ENCODE peak calls at places on chromosomes 6 and 20, in eight cellular contexts. K, E, J, S, O, H, C and A are unnamed samples. For H3K36me3, the result is how much of the 10 kb centered on the place peaks cover.

GRCh38 chr6:125236536-125237327 is 65.0 kb downstream of the HDDC2 start:
- DNase-seq in C (peak), K (no peak), E (no peak), O (peak), H (no peak), S (no peak), J (peak), A (peak)

GRCh38 chr6:26125015-26125690 is 37.9 kb downstream of the HFE start:
- DNase-seq in O (no peak), E (no peak), S (peak), H (peak), J (peak), C (peak), K (peak), A (no peak)

GRCh38 chr20:40279390-40279789 is 409.6 kb downstream of the MAFB start:
- DNase-seq in S (no peak), E (no peak), K (peak), O (peak), J (peak), H (peak), C (no peak), A (peak)

GRCh38 chr20:33443512-33444239 is at the start of gene SNTA1:
- DNase-seq in E (peak), J (peak), O (peak), S (peak), C (peak), K (peak), H (peak), A (peak)

GRCh38 chr6:166760288-166760687 is 133.2 kb upstream of the RPS6KA2 start:
- DNase-seq in H (no peak), C (no peak), E (no peak), S (no peak), O (no peak), K (no peak), J (no peak), A (no peak)

GRCh38 chr6:165988757-165989456 is 178.7 kb downstream of the TBXT start:
- DNase-seq in K (no peak), S (no peak), O (no peak), E (peak), J (peak), C (no peak), H (no peak), A (no peak)

GRCh38 chr6:142387997-142388815 is 86.4 kb downstream of the ADGRG6 start:
- DNase-seq in S (no peak), O (peak), E (peak), H (peak), C (peak), K (peak), J (peak), A (peak)

GRCh38 chr6:23282243-23283021 is 713.1 kb downstream of the HDGFL1 start:
- DNase-seq in O (no peak), S (no peak), H (no peak), E (no peak), J (no peak), C (no peak), K (no peak), A (no peak)

GRCh38 chr6:63819831-63820230 is 184.2 kb downstream of the PHF3 start:
- DNase-seq in H (no peak), C (no peak), S (no peak), E (no peak), K (no peak), J (peak), O (peak), A (no peak)

GRCh38 chr6:91704531-91704930 is 1117.7 kb upstream of the MAP3K7 start:
- DNase-seq in S (no peak), O (peak), K (no peak), H (peak), E (no peak), C (peak), J (peak), A (no peak)

GRCh38 chr20:53580376-53581111 is 13.1 kb downstream of the ZNF217 start:
- DNase-seq in K (no peak), E (no peak), C (no peak), O (no peak), J (no peak), S (no peak), H (no peak), A (peak)

GRCh38 chr20:38599410-38599882 is 2.2 kb upstream of the ARHGAP40 start:
- DNase-seq in H (peak), S (no peak), E (no peak), K (no peak), O (no peak), J (no peak), C (peak), A (no peak)

GRCh38 chr6:127550403-127550802 is 26.6 kb upstream of the C6orf58 start:
- DNase-seq in S (no peak), C (no peak), J (peak), O (peak), H (peak), K (no peak), E (no peak), A (no peak)

GRCh38 chr20:61516398-61517208 is 264.5 kb downstream of the CDH4 start:
- DNase-seq in C (no peak), J (peak), O (peak), S (no peak), H (no peak), K (no peak), E (no peak), A (peak)

GRCh38 chr20:60046011-60046413 is 87.8 kb downstream of the CDH26 start:
- DNase-seq in O (peak), J (peak), E (no peak), K (no peak), C (peak), H (no peak), S (no peak), A (no peak)

GRCh38 chr20:57397693-57398108 is 6.5 kb downstream of the RBM38 start:
- DNase-seq in J (no peak), E (no peak), H (no peak), K (no peak), O (no peak), S (no peak), C (no peak), A (peak)

GRCh38 chr6:33304216-33304615 is 5.5 kb upstream of the RGL2 start:
- DNase-seq in K (no peak), E (no peak), O (no peak), H (no peak), C (no peak), J (no peak), S (no peak), A (no peak)

GRCh38 chr6:33305052-33305451 is 6.3 kb upstream of the RGL2 start:
- DNase-seq in H (no peak), E (no peak), O (no peak), K (no peak), J (no peak), S (no peak), C (no peak), A (peak)

GRCh38 chr6:33301877-33302276 is 3.1 kb upstream of the RGL2 start:
- DNase-seq in K (no peak), H (no peak), S (no peak), E (no peak), C (peak), O (no peak), J (no peak), A (no peak)

DNA sequence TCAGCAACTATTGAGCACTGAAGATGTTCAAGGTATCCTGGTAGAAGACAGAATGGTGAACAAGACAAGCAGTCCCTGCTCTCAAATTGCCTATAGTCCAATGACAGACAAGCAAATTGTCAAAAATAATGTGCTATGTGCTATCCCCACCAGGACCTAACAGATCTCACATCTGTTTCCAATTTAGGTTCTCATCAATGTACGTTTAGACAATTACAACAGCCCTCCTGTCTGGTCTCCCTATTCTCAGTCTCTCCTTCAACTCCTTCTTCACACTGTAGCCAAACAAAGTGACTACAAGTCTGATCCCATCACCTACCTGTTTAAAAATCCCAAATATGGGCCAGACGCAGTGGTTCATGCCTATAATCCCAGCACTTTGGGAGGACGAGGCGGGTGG is 7.5 kb downstream of the TAPBP start:
- DNase-seq in H (no peak), O (no peak), E (no peak), C (no peak), S (no peak), J (no peak), K (no peak), A (peak)
- H3K36me3 ChIP-seq in H (under half), O (under half), E (under half), C (under half), S (under half), J (under half), K (under half), A (under half)

GRCh38 chr6:151301547-151301946 is 61.8 kb downstream of the AKAP12 start:
- DNase-seq in H (no peak), S (no peak), J (no peak), O (no peak), K (no peak), C (no peak), E (no peak), A (no peak)

GRCh38 chr6:151310852-151311767 is 71.3 kb downstream of the AKAP12 start:
- DNase-seq in K (no peak), C (no peak), H (no peak), E (no peak), J (no peak), S (no peak), O (no peak), A (no peak)

GRCh38 chr6:151303231-151303630 is 63.5 kb downstream of the AKAP12 start:
- DNase-seq in H (no peak), O (no peak), J (no peak), K (no peak), E (no peak), C (no peak), S (no peak), A (no peak)

GRCh38 chr6:151307501-151307900 is 67.7 kb downstream of the AKAP12 start:
- DNase-seq in K (no peak), E (no peak), J (no peak), O (peak), S (no peak), C (no peak), H (no peak), A (no peak)

GRCh38 chr6:151306269-151306783 is 66.6 kb downstream of the AKAP12 start:
- DNase-seq in K (no peak), S (no peak), E (no peak), C (no peak), O (no peak), H (no peak), J (no peak), A (no peak)
- H2AFZ ChIP-seq in K (no peak), S (no peak), E (no peak), C (no peak), O (no peak), H (no peak), J (no peak), A (no peak)

DNA sequence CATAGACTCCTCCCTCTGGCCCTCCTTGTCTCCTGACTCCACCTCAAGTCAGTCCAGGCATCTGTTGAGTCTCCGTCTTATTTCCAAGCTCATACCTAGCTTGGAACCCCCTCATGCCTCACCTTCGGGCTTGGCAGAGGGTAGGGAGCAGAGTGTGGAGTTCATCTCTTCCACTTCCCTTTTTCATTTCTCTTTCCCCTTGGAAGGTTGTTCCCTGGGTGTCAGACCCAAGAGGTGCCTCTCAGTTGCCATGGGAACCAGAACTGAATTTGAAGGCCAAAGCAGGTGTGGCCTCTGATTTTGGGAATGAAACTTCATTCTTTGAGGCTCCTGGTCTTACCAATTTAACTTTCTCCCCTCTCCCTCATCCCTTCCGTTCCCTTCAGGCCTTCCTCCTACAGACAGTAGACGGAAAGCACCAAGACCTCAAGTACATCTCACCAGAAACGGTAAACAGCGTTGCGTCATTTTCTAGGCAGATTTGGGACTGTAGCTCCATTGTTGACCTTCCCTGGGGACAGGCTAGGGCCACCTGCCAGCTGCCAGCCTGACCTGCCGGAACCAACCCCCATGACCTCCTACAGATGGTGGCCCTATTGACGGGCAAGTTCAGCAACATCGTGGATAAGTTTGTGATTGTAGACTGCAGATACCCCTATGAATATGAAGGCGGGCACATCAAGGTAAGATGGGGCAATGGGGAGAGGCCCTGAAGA is 6.6 kb downstream of the CDC25B start:
- DNase-seq in J (no peak), E (no peak), H (no peak), C (no peak), S (no peak), O (no peak), K (no peak), A (no peak)
- H3K36me3 ChIP-seq in J (half or more), E (under half), H (under half), C (under half), S (under half), O (half or more), K (under half), A (half or more)

DNA sequence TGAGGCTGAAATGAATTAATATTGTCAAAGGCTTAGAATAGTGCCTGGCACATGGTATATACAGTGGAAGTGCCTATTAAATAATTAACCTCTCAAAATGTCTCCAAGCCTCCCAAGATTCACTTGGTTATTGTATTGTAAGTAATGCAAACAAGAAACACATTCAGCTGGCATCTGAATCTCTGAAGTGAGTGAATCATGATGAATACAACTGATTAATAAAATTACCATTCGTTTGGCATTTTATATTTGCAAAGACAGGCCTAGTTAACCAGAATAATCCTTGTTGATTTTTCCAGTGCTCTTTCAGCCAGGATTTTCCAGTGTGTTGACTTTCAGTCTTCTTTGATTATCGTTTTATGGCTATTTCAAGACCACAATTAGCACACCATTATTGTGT is 20.4 kb downstream of the SLC22A2 start:
- DNase-seq in K (no peak), E (no peak), C (no peak), O (no peak), H (peak), J (no peak), S (no peak), A (no peak)
- H2AFZ ChIP-seq in K (no peak), E (no peak), C (peak), O (no peak), H (peak), J (no peak), S (no peak), A (no peak)

DNA sequence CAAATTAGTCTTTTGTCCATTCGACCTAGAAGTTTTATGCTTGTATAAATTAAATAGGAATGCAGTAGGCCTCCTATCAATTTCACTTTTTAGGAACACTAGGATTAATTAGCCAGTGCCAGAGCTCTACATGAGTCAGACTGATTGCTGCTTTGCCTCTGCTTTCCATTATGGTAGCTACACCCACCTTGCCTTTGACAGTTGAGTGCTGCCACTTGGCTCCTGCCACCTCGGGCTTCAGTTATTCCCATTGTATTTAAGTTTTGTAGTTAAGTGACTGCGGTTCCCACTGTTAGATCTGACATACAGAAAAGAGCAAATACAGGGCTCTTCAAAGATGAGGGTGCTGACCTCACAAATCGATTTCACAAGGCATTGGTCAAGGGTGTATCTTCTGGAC is 16.6 kb upstream of the WFDC12 start:
- DNase-seq in J (no peak), C (no peak), O (no peak), S (no peak), E (no peak), K (no peak), H (no peak), A (no peak)
- H3K36me3 ChIP-seq in J (under half), C (under half), O (under half), S (under half), E (under half), K (under half), H (under half), A (under half)

GRCh38 chr20:51665543-51666118 is 102.6 kb downstream of the ATP9A start:
- DNase-seq in J (no peak), K (no peak), C (peak), S (no peak), E (no peak), O (no peak), H (no peak), A (no peak)

GRCh38 chr20:51656726-51657260 is 111.4 kb downstream of the ATP9A start:
- DNase-seq in O (no peak), J (no peak), S (no peak), H (no peak), K (no peak), E (no peak), C (no peak), A (no peak)

GRCh38 chr20:51659491-51660050 is 108.6 kb downstream of the ATP9A start:
- DNase-seq in J (no peak), K (peak), H (no peak), E (no peak), S (no peak), C (no peak), O (no peak), A (no peak)

GRCh38 chr20:51661609-51662178 is 106.5 kb downstream of the ATP9A start:
- DNase-seq in J (peak), K (peak), C (peak), E (no peak), S (no peak), H (peak), O (peak), A (peak)

GRCh38 chr20:51660741-51661608 is 107.2 kb downstream of the ATP9A start:
- DNase-seq in J (peak), K (peak), H (peak), O (peak), E (no peak), S (no peak), C (peak), A (peak)
- H2AFZ ChIP-seq in J (no peak), K (no peak), H (no peak), O (peak), E (no peak), S (no peak), C (no peak), A (no peak)

DNA sequence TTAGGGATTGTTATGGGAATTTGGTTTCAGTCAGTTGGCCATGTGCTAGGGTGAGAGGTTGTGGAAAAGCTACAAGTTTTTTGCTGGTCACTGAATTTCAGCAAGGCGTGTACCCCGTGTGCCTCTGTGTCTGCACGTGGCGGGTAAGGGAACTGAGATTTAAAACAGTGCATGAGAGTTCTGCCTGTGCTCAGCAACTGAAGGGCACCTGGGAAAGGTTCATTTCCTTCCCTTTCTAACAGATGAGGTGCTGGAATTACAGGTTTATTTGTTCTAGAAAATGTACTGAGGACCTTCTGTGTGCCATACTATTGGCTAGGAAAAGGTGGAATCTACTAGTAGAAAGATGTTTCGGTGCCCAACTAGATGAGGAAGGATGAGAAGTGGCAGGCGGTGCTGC is 84.5 kb downstream of the ASXL1 start:
- DNase-seq in K (no peak), H (no peak), C (no peak), S (no peak), E (no peak), O (no peak), J (no peak), A (no peak)
- H3K36me3 ChIP-seq in K (under half), H (under half), C (under half), S (under half), E (under half), O (half or more), J (under half), A (half or more)